ENCODE peak calls at places on chromosomes 13 and 19, in ten cellular contexts. One of them, this sample, is unnamed.

GRCh38 chr19:45455707-45456499 is 11.9 kb upstream of the FOSB start:
- DNase-seq in RWPE2: peak
- DNase-seq in HFFc6: peak
- DNase-seq in hepatocyte: peak
- DNase-seq in AG04450: peak
- DNase-seq in HCT116: peak
- DNase-seq in brain microvascular endothelial cell: peak
- DNase-seq in nephron progenitor cell: peak
- DNase-seq in thoracic aorta: peak
- DNase-seq in mucosa of descending colon: peak
- DNase-seq in this sample: peak

GRCh38 chr19:41219924-41220567 is 1.0 kb downstream of the AXL start:
- DNase-seq in HCT116: no peak
- DNase-seq in RWPE2: no peak
- DNase-seq in hepatocyte: peak
- DNase-seq in thoracic aorta: peak
- DNase-seq in AG04450: no peak
- DNase-seq in mucosa of descending colon: no peak
- DNase-seq in nephron progenitor cell: peak
- DNase-seq in brain microvascular endothelial cell: peak
- DNase-seq in HFFc6: no peak
- DNase-seq in this sample: peak

GRCh38 chr13:53201454-53202225 is 173.0 kb downstream of the OLFM4 start:
- DNase-seq in AG04450: no peak
- DNase-seq in nephron progenitor cell: peak
- DNase-seq in RWPE2: peak
- DNase-seq in HFFc6: no peak
- DNase-seq in hepatocyte: peak
- DNase-seq in mucosa of descending colon: peak
- DNase-seq in thoracic aorta: no peak
- DNase-seq in HCT116: no peak
- DNase-seq in brain microvascular endothelial cell: no peak
- DNase-seq in this sample: no peak

GRCh38 chr19:6772028-6772865 is at the start of gene VAV1:
- DNase-seq in mucosa of descending colon: peak
- DNase-seq in brain microvascular endothelial cell: no peak
- DNase-seq in HFFc6: no peak
- DNase-seq in nephron progenitor cell: no peak
- DNase-seq in hepatocyte: no peak
- DNase-seq in HCT116: no peak
- DNase-seq in AG04450: no peak
- DNase-seq in RWPE2: no peak
- DNase-seq in thoracic aorta: no peak
- DNase-seq in this sample: no peak

GRCh38 chr13:23534090-23534489 is 36.1 kb upstream of the TNFRSF19 start:
- DNase-seq in hepatocyte: no peak
- DNase-seq in thoracic aorta: no peak
- DNase-seq in mucosa of descending colon: no peak
- DNase-seq in AG04450: no peak
- DNase-seq in HCT116: no peak
- DNase-seq in RWPE2: no peak
- DNase-seq in brain microvascular endothelial cell: no peak
- DNase-seq in HFFc6: no peak
- DNase-seq in nephron progenitor cell: no peak
- DNase-seq in this sample: no peak

GRCh38 chr19:3111586-3112247 is 17.6 kb downstream of the GNA11 start:
- DNase-seq in AG04450: no peak
- DNase-seq in HCT116: no peak
- DNase-seq in brain microvascular endothelial cell: no peak
- DNase-seq in hepatocyte: no peak
- DNase-seq in HFFc6: no peak
- DNase-seq in mucosa of descending colon: no peak
- DNase-seq in nephron progenitor cell: no peak
- DNase-seq in RWPE2: no peak
- DNase-seq in thoracic aorta: no peak
- DNase-seq in this sample: no peak

GRCh38 chr19:47819841-47820244 is 1.9 kb upstream of the CRX start:
- DNase-seq in thoracic aorta: no peak
- DNase-seq in nephron progenitor cell: peak
- DNase-seq in RWPE2: no peak
- DNase-seq in hepatocyte: no peak
- DNase-seq in mucosa of descending colon: no peak
- DNase-seq in HCT116: no peak
- DNase-seq in HFFc6: no peak
- DNase-seq in AG04450: no peak
- DNase-seq in brain microvascular endothelial cell: no peak
- DNase-seq in this sample: no peak

GRCh38 chr13:40146586-40147240 is 491.3 kb downstream of the COG6 start:
- DNase-seq in HCT116: no peak
- DNase-seq in brain microvascular endothelial cell: no peak
- DNase-seq in HFFc6: no peak
- DNase-seq in AG04450: no peak
- DNase-seq in hepatocyte: no peak
- DNase-seq in RWPE2: no peak
- DNase-seq in nephron progenitor cell: no peak
- DNase-seq in mucosa of descending colon: no peak
- DNase-seq in thoracic aorta: no peak
- DNase-seq in this sample: no peak

GRCh38 chr19:53881482-53882390 is at the start of gene PRKCG:
- DNase-seq in RWPE2: no peak
- DNase-seq in HCT116: no peak
- DNase-seq in nephron progenitor cell: peak
- DNase-seq in AG04450: no peak
- DNase-seq in hepatocyte: peak
- DNase-seq in thoracic aorta: no peak
- DNase-seq in mucosa of descending colon: peak
- DNase-seq in HFFc6: no peak
- DNase-seq in brain microvascular endothelial cell: no peak
- DNase-seq in this sample: no peak

GRCh38 chr19:34996978-34997640 is 3.0 kb upstream of the GRAMD1A start:
- DNase-seq in mucosa of descending colon: no peak
- DNase-seq in AG04450: no peak
- DNase-seq in thoracic aorta: no peak
- DNase-seq in nephron progenitor cell: no peak
- DNase-seq in brain microvascular endothelial cell: no peak
- DNase-seq in HFFc6: no peak
- DNase-seq in hepatocyte: no peak
- DNase-seq in HCT116: no peak
- DNase-seq in RWPE2: no peak
- DNase-seq in this sample: no peak

GRCh38 chr19:13726323-13726722 is 38.0 kb upstream of the MRI1 start:
- DNase-seq in nephron progenitor cell: no peak
- DNase-seq in brain microvascular endothelial cell: no peak
- DNase-seq in thoracic aorta: no peak
- DNase-seq in AG04450: no peak
- DNase-seq in HFFc6: no peak
- DNase-seq in RWPE2: no peak
- DNase-seq in mucosa of descending colon: no peak
- DNase-seq in HCT116: no peak
- DNase-seq in hepatocyte: no peak
- DNase-seq in this sample: no peak

GRCh38 chr13:105070452-105070851 is 1465.0 kb downstream of the EFNB2 start:
- DNase-seq in RWPE2: no peak
- DNase-seq in thoracic aorta: no peak
- DNase-seq in AG04450: no peak
- DNase-seq in HCT116: no peak
- DNase-seq in brain microvascular endothelial cell: no peak
- DNase-seq in mucosa of descending colon: no peak
- DNase-seq in hepatocyte: no peak
- DNase-seq in HFFc6: no peak
- DNase-seq in nephron progenitor cell: no peak
- DNase-seq in this sample: no peak

GRCh38 chr13:20425819-20426219 is 99.8 kb downstream of the CRYL1 start:
- DNase-seq in HCT116: no peak
- DNase-seq in HFFc6: no peak
- DNase-seq in RWPE2: no peak
- DNase-seq in hepatocyte: no peak
- DNase-seq in brain microvascular endothelial cell: no peak
- DNase-seq in AG04450: no peak
- DNase-seq in thoracic aorta: no peak
- DNase-seq in mucosa of descending colon: no peak
- DNase-seq in nephron progenitor cell: no peak
- DNase-seq in this sample: no peak

GRCh38 chr19:5115771-5116202 is 146.9 kb downstream of the KDM4B start:
- DNase-seq in brain microvascular endothelial cell: no peak
- DNase-seq in HFFc6: no peak
- DNase-seq in HCT116: no peak
- DNase-seq in mucosa of descending colon: no peak
- DNase-seq in nephron progenitor cell: no peak
- DNase-seq in thoracic aorta: no peak
- DNase-seq in hepatocyte: no peak
- DNase-seq in AG04450: no peak
- DNase-seq in RWPE2: no peak
- DNase-seq in this sample: peak

DNA sequence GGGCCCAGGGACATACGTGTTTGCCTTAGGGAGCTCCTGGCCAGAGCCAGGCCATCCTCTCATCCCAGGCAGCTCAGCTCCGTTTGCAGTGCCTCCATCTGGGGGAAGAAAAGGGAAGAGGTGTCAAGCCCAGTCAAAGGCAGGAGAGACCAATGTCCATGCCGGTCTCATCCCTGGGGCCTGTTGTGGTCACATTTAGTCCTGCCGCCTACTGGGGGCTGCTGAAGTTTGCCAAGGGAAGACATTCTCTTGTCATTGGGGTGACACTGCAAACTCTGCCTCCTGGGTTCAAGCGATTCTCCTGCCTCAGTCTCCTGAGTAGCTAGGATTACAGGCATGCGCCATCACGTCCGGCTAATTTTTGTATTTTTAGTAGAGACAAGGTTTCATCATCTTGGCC is 195.2 kb downstream of the UQCRFS1 start:
- DNase-seq in thoracic aorta: no peak
- DNase-seq in brain microvascular endothelial cell: no peak
- DNase-seq in HFFc6: no peak
- DNase-seq in RWPE2: no peak
- DNase-seq in mucosa of descending colon: no peak
- DNase-seq in AG04450: no peak
- DNase-seq in hepatocyte: no peak
- DNase-seq in nephron progenitor cell: no peak
- DNase-seq in HCT116: no peak
- DNase-seq in this sample: no peak
- TF ChIP-seq CTCF in thoracic aorta: no peak
- TF ChIP-seq CTCF in brain microvascular endothelial cell: no peak
- TF ChIP-seq CTCF in HFFc6: no peak
- TF ChIP-seq CTCF in RWPE2: no peak
- TF ChIP-seq CTCF in mucosa of descending colon: no peak
- TF ChIP-seq CTCF in AG04450: no peak
- TF ChIP-seq CTCF in hepatocyte: no peak
- TF ChIP-seq CTCF in nephron progenitor cell: no peak
- TF ChIP-seq CTCF in HCT116: no peak
- TF ChIP-seq CTCF in this sample: no peak

DNA sequence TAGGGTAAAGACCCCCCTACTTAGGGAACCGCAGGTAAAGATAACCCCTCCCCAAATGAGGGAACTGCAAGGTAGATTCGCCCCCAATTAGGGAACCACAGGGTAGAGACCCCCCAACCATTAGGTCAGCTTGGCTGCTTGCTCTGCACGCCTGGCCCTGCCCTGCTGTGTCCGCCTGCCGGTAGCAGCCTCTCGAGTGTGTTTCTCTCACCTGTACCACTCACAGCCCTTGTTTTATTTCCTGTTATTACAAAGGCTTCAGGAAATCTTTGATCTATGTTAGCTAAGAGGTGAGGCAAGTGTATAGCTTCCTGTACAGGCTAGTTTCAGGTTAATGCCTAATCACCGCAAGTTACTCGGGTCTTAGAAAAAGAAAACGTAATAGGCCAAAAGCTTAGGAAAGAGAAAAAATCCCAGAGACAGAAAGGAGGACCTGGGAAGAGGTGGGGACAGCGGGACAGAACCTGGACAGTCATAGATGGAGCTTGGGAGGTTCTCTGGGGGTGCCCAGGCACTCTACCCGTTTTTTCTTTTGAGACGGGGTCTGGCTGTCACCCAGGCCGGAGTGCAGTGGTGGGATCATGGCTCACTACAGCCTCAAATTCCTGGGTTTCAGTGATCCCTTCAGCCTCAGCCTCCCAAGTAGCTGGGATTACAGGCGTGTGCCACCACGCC is 23.1 kb upstream of the EIF3G start:
- DNase-seq in HCT116: no peak
- DNase-seq in RWPE2: no peak
- DNase-seq in AG04450: no peak
- DNase-seq in brain microvascular endothelial cell: no peak
- DNase-seq in mucosa of descending colon: peak
- DNase-seq in nephron progenitor cell: no peak
- DNase-seq in hepatocyte: no peak
- DNase-seq in thoracic aorta: no peak
- DNase-seq in HFFc6: no peak
- DNase-seq in this sample: no peak
- TF ChIP-seq CTCF in HCT116: no peak
- TF ChIP-seq CTCF in RWPE2: no peak
- TF ChIP-seq CTCF in AG04450: no peak
- TF ChIP-seq CTCF in brain microvascular endothelial cell: no peak
- TF ChIP-seq CTCF in mucosa of descending colon: no peak
- TF ChIP-seq CTCF in nephron progenitor cell: no peak
- TF ChIP-seq CTCF in hepatocyte: no peak
- TF ChIP-seq CTCF in thoracic aorta: no peak
- TF ChIP-seq CTCF in HFFc6: no peak
- TF ChIP-seq CTCF in this sample: no peak

GRCh38 chr13:28059214-28059613 is 41.2 kb downstream of the FLT3 start:
- DNase-seq in RWPE2: no peak
- DNase-seq in mucosa of descending colon: peak
- DNase-seq in brain microvascular endothelial cell: peak
- DNase-seq in nephron progenitor cell: peak
- DNase-seq in thoracic aorta: no peak
- DNase-seq in hepatocyte: peak
- DNase-seq in HFFc6: peak
- DNase-seq in HCT116: peak
- DNase-seq in AG04450: no peak
- DNase-seq in this sample: peak
- TF ChIP-seq CTCF in RWPE2: peak
- TF ChIP-seq CTCF in mucosa of descending colon: no peak
- TF ChIP-seq CTCF in brain microvascular endothelial cell: peak
- TF ChIP-seq CTCF in nephron progenitor cell: peak
- TF ChIP-seq CTCF in thoracic aorta: no peak
- TF ChIP-seq CTCF in hepatocyte: peak
- TF ChIP-seq CTCF in HFFc6: peak
- TF ChIP-seq CTCF in HCT116: peak
- TF ChIP-seq CTCF in AG04450: peak
- TF ChIP-seq CTCF in this sample: peak

DNA sequence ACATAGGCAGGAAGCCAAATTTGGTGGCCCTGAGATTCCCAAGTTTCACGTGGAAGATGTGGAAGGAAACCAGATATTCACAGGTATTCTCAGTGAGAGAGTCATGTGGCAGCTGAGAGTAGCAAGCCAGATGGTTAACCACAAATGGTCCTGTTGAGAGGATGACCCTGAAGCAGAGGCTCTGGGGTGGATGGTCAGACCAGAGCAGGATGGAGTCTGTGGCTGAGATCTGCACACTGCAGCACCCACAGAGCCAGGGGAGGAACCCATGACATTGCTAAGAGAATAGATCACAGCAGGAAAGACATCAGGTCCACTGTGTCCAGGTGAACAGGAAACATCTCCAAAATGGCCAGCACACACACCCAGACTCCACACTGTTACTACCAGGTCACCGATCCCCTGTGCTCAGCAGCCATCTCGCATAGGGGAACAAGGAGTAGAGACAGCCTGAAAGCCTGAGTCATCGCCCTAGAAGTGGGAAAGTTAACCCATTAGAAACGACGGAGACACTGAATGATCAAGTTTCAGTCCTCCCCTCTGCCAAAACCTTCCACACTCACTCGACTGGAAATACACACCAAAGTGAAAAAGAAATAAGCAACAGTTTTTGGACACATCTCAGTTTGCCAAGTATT is 160.0 kb downstream of the RBM26 start:
- DNase-seq in AG04450: no peak
- DNase-seq in HCT116: no peak
- DNase-seq in hepatocyte: no peak
- DNase-seq in RWPE2: no peak
- DNase-seq in HFFc6: no peak
- DNase-seq in mucosa of descending colon: no peak
- DNase-seq in thoracic aorta: no peak
- DNase-seq in brain microvascular endothelial cell: no peak
- DNase-seq in nephron progenitor cell: no peak
- DNase-seq in this sample: no peak
- TF ChIP-seq CTCF in AG04450: no peak
- TF ChIP-seq CTCF in HCT116: no peak
- TF ChIP-seq CTCF in hepatocyte: no peak
- TF ChIP-seq CTCF in RWPE2: no peak
- TF ChIP-seq CTCF in HFFc6: no peak
- TF ChIP-seq CTCF in mucosa of descending colon: no peak
- TF ChIP-seq CTCF in thoracic aorta: no peak
- TF ChIP-seq CTCF in brain microvascular endothelial cell: no peak
- TF ChIP-seq CTCF in nephron progenitor cell: no peak
- TF ChIP-seq CTCF in this sample: no peak

This sample was measured in AG10803.